ENCODE peak calls at places on chromosomes 16 and 17, in four cellular contexts. U, F, L and K are unnamed samples.

GRCh38 chr17:82051776-82052637 is at the start of the genes GPS1 and RFNG:
- DNase-seq in U (no peak), F (peak; percentile 88), L (no peak), K (no peak)

GRCh38 chr16:66895999-66896398 is 15.7 kb downstream of the PDP2 start:
- DNase-seq in U (no peak), F (no peak), L (no peak), K (no peak)

GRCh38 chr17:34892864-34893263 is 68.4 kb downstream of the CCT6B start:
- DNase-seq in U (peak; percentile 21), F (peak; percentile 57), L (no peak), K (peak; percentile 3)

GRCh38 chr17:79612468-79613194 is 1.8 kb upstream of the RBFOX3 start:
- DNase-seq in U (peak; percentile 78), F (peak; percentile 82), L (no peak), K (peak; percentile 63)

GRCh38 chr17:49022391-49022941 is 25.3 kb downstream of the IGF2BP1 start:
- DNase-seq in U (peak; percentile 92), F (no peak), L (no peak), K (no peak)

GRCh38 chr17:34275881-34276280 is 5.9 kb downstream of the CCL7 start:
- DNase-seq in U (no peak), F (no peak), L (no peak), K (no peak)

GRCh38 chr17:82439829-82440365 is 10.7 kb downstream of the CYBC1 start:
- DNase-seq in U (no peak), F (no peak), L (no peak), K (no peak)

GRCh38 chr17:55325405-55325804 is 60.6 kb downstream of the HLF start:
- DNase-seq in U (no peak), F (no peak), L (no peak), K (no peak)

GRCh38 chr16:28473714-28474265 is 1.7 kb upstream of the NPIPB7 start:
- DNase-seq in U (no peak), F (no peak), L (no peak), K (no peak)

GRCh38 chr17:16085066-16085699 is 85.6 kb downstream of the TTC19 start:
- DNase-seq in U (no peak), F (no peak), L (no peak), K (no peak)

GRCh38 chr17:37182786-37183185 is 193.0 kb upstream of the C17orf78 start:
- DNase-seq in U (no peak), F (no peak), L (no peak), K (no peak)

GRCh38 chr17:81020767-81021497 is 14.0 kb upstream of the BAIAP2 start:
- DNase-seq in U (no peak), F (peak; percentile 50), L (no peak), K (no peak)

GRCh38 chr16:84115919-84116719 is 623 bp downstream of the MBTPS1 start:
- DNase-seq in U (no peak), F (peak; percentile 91), L (no peak), K (no peak)

GRCh38 chr17:40555296-40556190 is 9.7 kb downstream of the CCR7 start:
- DNase-seq in U (no peak), F (no peak), L (no peak), K (no peak)

DNA sequence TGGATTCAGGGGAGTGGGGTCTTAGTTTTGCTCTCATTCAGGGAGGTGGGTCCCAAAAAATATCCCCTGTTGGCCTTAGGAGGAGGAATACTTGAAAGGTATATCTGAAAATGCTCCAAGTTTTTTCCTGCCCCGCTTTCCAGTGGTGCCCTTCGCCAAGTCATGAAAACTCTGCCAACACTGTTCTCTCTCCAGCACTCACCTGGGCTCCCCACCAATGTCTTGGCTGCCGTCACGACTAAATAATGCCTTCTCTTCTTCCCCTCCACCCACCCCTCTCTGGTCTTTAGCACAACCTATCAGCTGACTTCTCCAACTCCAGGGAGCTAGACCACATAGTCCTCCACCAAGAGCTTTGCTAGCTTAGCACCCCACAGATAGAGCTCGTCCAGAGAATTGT is 30.6 kb downstream of the ZFHX3 start:
- DNase-seq in U (no peak), F (no peak), L (no peak), K (no peak)
- TF ChIP-seq SRF in U (no peak), F (no peak), L (no peak), K (no peak)

DNA sequence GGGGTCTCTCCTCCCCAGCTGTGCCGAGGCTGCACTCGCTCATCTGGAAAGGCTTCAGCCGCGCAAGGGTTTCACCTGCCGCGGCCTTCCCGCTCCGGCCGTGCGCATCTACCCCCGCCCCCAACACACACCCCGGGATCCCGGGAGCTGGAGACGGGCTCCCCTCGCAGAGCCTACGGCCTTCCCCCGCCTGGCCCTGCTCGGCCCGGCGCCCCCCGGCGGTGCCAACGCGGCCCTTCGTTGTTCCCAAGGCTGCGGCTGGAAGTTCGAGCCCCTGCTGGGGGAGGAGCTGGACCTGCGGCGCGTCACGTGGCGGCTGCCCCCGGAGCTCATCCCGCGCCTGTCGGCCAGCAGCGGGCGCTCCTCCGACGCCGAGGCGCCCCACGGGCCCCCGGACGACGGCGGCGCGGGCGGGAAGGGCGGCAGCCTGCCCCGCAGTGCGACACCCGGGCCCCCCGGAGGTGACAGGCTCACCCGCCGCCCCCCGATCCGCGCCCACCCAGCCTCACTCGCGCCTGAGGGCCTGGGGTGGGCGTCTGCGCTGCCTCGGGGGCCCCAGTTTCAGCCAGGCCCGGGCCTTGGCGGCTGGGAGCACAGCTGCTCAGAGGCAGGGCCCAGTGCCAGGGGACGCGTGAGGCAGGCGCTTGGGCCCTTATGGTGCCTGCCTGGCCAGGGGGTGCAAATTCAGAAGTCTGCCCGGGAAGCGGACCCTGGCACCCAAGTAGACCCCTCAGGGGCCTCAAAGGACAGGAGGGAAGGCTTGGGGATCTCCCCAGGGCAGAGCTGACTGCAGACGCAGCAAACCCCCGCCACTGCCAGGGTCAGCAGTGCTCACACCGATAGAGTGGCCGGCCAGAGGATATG is 11.2 kb downstream of the GALK1 start:
- DNase-seq in U (peak; percentile 43), F (peak; percentile 90), L (no peak), K (no peak)
- TF ChIP-seq RAD21 in U (no peak), F (peak; percentile 63), L (peak; percentile 30), K (no peak)

DNA sequence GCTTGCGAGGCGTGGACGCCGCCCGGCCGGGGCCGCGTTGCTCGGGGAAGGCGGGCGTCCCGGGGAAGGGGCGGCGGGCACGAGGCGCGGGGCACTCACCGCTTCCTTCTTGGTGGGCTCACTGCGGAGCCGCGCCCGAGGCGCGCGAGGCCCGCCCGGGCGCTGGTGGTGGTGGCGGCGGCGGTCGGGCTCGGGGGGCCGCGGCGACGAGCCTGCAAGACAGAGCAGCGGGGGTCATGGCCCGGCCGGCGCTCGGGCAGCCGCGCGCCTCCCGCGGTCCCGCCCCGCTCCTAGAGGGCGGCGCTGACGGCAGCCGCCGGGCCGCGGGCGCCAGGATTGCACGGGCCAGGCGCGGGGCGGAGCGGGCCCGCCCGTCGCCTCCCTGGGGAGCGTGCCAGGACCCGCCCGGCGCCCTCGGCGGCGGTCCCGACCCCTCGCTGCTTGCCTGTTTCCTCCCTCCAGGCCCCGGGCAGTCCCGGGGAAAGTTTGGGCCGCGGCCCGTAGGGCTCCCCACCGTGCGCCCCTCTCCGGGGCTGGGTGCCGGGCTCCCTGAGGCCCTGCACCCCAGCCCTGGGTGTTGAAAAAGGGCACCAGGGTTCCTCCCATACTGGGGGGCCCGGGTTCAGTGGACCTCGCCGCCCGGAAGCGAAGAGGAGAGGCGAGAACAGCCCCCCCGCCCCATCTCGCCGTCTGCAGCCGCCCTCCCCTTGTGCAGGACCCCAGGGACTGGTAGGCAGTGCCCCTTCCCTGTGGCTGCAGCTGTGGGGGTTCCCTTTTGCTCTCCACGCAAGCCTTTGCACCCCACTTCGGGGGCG is at the start of gene C16orf74:
- DNase-seq in U (no peak), F (peak; percentile 48), L (no peak), K (no peak)
- TF ChIP-seq EGR1 in U (no peak), F (no peak), L (no peak), K (no peak)

GRCh38 chr16:72042157-72042660 is 12.1 kb upstream of the HP start:
- DNase-seq in U (no peak), F (no peak), L (no peak), K (no peak)
- TF ChIP-seq SRF in U (no peak), F (no peak), L (no peak), K (no peak)

DNA sequence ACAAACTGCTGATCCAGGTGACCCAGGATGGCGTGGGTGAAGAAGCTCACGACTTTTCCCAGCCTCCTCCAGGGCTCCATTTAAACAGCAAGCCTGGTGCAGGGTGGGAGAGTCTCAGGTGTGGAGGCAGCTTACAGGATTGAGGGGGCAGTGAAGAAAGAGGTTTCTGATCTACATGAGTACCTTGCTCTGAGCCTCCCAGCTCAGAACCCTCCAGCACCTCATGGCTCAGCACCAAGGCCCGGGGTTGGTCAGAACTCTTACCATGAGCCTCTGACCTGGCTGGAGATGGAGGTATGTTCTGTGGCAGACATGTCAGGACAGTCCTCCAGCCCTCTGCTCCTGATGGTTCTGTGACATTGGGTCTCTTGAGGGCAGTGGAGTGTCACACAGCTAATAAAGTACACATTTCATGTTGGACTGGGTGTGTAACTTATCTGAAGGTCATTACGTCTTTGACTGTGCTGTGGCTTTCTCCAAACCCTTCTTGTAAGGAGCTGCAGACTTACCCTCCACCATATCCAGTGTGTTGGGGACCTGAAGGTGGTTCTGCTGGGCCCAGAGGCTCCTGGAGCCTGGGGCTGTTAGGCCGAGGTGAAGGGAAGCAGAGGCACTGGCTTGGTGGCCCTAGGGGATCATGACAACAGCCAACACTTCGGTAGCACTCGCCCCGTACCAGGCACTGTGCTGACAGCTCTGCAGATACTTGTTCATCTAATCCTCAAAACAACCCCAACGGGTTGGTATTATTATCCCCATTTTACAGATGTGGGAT is 3.8 kb upstream of the DCAF7 start:
- DNase-seq in U (no peak), F (no peak), L (no peak), K (no peak)
- TF ChIP-seq RAD21 in U (no peak), F (no peak), L (no peak), K (no peak)

DNA sequence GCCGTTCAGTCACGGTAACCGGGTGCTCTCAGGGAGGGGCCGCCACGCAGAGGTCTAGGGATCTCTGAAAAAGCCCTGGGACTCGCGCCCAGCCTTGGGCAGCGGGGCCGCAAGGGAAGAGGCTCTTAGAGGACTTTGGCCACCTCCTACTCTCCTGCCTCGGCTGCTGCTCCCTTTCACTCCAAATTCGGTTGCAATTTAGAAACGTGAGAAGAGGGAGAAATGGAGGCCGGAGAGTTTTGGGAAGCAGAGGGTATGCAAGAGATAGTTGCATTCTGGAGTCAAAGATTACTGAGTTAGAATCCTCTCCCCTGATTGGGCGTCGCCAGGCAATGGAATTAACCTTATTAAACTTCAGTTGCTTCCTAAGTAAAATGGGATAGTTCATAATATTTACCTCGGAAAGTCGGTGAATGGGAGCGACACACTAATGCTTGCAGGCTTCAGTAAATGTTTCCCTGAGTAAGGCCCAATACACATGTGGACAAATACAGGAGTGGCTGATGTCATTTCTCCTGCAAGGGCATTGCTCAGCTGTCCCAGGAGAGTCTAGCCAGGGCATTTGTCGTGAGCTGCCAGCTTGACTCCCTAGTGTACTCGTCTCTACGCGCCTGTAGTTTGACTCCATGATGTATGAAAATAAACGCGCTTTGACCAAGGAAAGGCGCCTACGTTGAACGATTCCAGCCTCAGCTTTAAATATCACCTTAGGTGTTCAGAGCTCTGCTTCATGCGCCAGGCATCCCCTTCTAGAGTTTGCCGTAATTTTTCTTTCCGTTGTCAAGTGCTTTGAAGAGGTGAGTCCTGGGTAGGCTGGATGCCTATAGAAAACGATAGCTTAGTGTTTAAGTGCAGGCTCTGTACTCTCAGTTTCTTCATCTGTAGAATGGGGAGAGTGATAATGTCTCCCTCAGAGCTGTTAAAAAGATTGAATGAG is 667 bp downstream of the OGFOD1 start:
- DNase-seq in U (no peak), F (peak; percentile 24), L (no peak), K (peak; percentile 2)
- TF ChIP-seq EGR1 in U (no peak), F (no peak), L (no peak), K (no peak)